ENCODE peak calls at places on chromosomes 13 and 19, in four cellular contexts. F is left ventricle myocardium superior; A is effector memory CD8-positive, alpha-beta T cell; C is CD4-positive, CD25-positive, alpha-beta regulatory T cell. G is an unnamed sample.

GRCh38 chr13:54185785-54186184 is 1157.2 kb downstream of the OLFM4 start:
- ATAC-seq in F (no peak), A (no peak), C (no peak), G (no peak)

GRCh38 chr13:60019119-60019993 is 144.4 kb downstream of the DIAPH3 start:
- ATAC-seq in F (no peak), A (no peak), C (no peak), G (peak)

GRCh38 chr19:7500811-7501450 is 12.1 kb upstream of the PEX11G start:
- ATAC-seq in F (peak), A (peak), C (no peak), G (peak)

GRCh38 chr13:30371649-30372265 is 50.5 kb upstream of the UBE2L5 start:
- ATAC-seq in F (no peak), A (peak), C (peak), G (peak)

GRCh38 chr19:42023121-42023942 is 29.3 kb upstream of the ATP1A3 start:
- ATAC-seq in F (no peak), A (no peak), C (no peak), G (peak)

GRCh38 chr19:17842663-17843313 is 5.0 kb downstream of the JAK3 start:
- ATAC-seq in F (no peak), A (no peak), C (no peak), G (peak)

GRCh38 chr13:65264066-65264465 is 1966.1 kb downstream of the PCDH9 start:
- ATAC-seq in F (no peak), A (no peak), C (no peak), G (peak)

GRCh38 chr13:43391021-43391420 is 367.6 kb downstream of the DNAJC15 start:
- ATAC-seq in F (no peak), A (no peak), C (no peak), G (no peak)

GRCh38 chr19:41399091-41399490 is 1.5 kb downstream of the BCKDHA start:
- ATAC-seq in F (no peak), A (no peak), C (no peak), G (peak)

GRCh38 chr13:106550570-106551135 is 15.2 kb upstream of the EFNB2 start:
- ATAC-seq in F (peak), A (no peak), C (no peak), G (no peak)

GRCh38 chr19:58409010-58409790 is 751 bp downstream of the ZNF584 start:
- ATAC-seq in F (peak), A (no peak), C (no peak), G (peak)

GRCh38 chr19:1065606-1066109 is 1.3 kb upstream of the ARHGAP45 start:
- ATAC-seq in F (no peak), A (no peak), C (no peak), G (peak)

GRCh38 chr19:52584686-52585085 is 14.6 kb downstream of the ZNF701 start:
- ATAC-seq in F (peak), A (no peak), C (no peak), G (no peak)

GRCh38 chr19:12784394-12784870 is 6.9 kb upstream of the JUNB start:
- ATAC-seq in F (no peak), A (peak), C (peak), G (no peak)